ENCODE peak calls at places on chromosomes 16 and 17, in eight cellular contexts. One of them, this sample, is unnamed.

GRCh38 chr17:78397681-78398101 is 19.2 kb downstream of the PGS1 start:
- DNase-seq in AML-193: no peak
- DNase-seq in epithelial cell of esophagus: no peak
- DNase-seq in NCI-H1930: no peak
- DNase-seq in HFF-Myc: no peak
- DNase-seq in IMR-90: peak
- DNase-seq in HT1080: no peak
- DNase-seq in CD4-positive, CD25-positive, alpha-beta regulatory T cell: no peak
- DNase-seq in this sample: no peak

GRCh38 chr17:58335779-58336455 is 7.3 kb upstream of the TSPOAP1 start:
- DNase-seq in AML-193: peak
- DNase-seq in epithelial cell of esophagus: no peak
- DNase-seq in NCI-H1930: no peak
- DNase-seq in HFF-Myc: no peak
- DNase-seq in IMR-90: no peak
- DNase-seq in HT1080: peak
- DNase-seq in CD4-positive, CD25-positive, alpha-beta regulatory T cell: peak
- DNase-seq in this sample: no peak

GRCh38 chr17:5516060-5516792 is 29.9 kb downstream of the MIS12 start:
- DNase-seq in AML-193: no peak
- DNase-seq in epithelial cell of esophagus: peak
- DNase-seq in NCI-H1930: no peak
- DNase-seq in HFF-Myc: peak
- DNase-seq in IMR-90: peak
- DNase-seq in HT1080: peak
- DNase-seq in CD4-positive, CD25-positive, alpha-beta regulatory T cell: no peak
- DNase-seq in this sample: peak

GRCh38 chr16:89536371-89536770 is 24.1 kb upstream of the RPL13 start:
- DNase-seq in AML-193: no peak
- DNase-seq in epithelial cell of esophagus: no peak
- DNase-seq in NCI-H1930: no peak
- DNase-seq in HFF-Myc: no peak
- DNase-seq in IMR-90: no peak
- DNase-seq in HT1080: no peak
- DNase-seq in CD4-positive, CD25-positive, alpha-beta regulatory T cell: no peak
- DNase-seq in this sample: no peak

GRCh38 chr17:50043290-50044148 is 12.4 kb upstream of the ITGA3 start:
- DNase-seq in AML-193: no peak
- DNase-seq in epithelial cell of esophagus: peak
- DNase-seq in NCI-H1930: no peak
- DNase-seq in HFF-Myc: no peak
- DNase-seq in IMR-90: no peak
- DNase-seq in HT1080: no peak
- DNase-seq in CD4-positive, CD25-positive, alpha-beta regulatory T cell: no peak
- DNase-seq in this sample: peak

GRCh38 chr16:57394444-57394843 is 10.1 kb upstream of the CCL17 start:
- DNase-seq in AML-193: no peak
- DNase-seq in epithelial cell of esophagus: peak
- DNase-seq in NCI-H1930: no peak
- DNase-seq in HFF-Myc: no peak
- DNase-seq in IMR-90: no peak
- DNase-seq in HT1080: no peak
- DNase-seq in CD4-positive, CD25-positive, alpha-beta regulatory T cell: no peak
- DNase-seq in this sample: peak

GRCh38 chr17:27578718-27579085 is 52.3 kb upstream of the LGALS9 start:
- DNase-seq in AML-193: no peak
- DNase-seq in epithelial cell of esophagus: peak
- DNase-seq in NCI-H1930: no peak
- DNase-seq in HFF-Myc: no peak
- DNase-seq in IMR-90: peak
- DNase-seq in HT1080: no peak
- DNase-seq in CD4-positive, CD25-positive, alpha-beta regulatory T cell: no peak
- DNase-seq in this sample: no peak

GRCh38 chr16:3101018-3101840 is 2.1 kb upstream of the ZSCAN10 start:
- DNase-seq in AML-193: peak
- DNase-seq in epithelial cell of esophagus: peak
- DNase-seq in NCI-H1930: peak
- DNase-seq in HFF-Myc: no peak
- DNase-seq in IMR-90: no peak
- DNase-seq in HT1080: no peak
- DNase-seq in CD4-positive, CD25-positive, alpha-beta regulatory T cell: peak
- DNase-seq in this sample: peak

GRCh38 chr16:87628940-87629339 is 26.6 kb downstream of the JPH3 start:
- DNase-seq in AML-193: peak
- DNase-seq in epithelial cell of esophagus: peak
- DNase-seq in NCI-H1930: no peak
- DNase-seq in HFF-Myc: no peak
- DNase-seq in IMR-90: peak
- DNase-seq in HT1080: peak
- DNase-seq in CD4-positive, CD25-positive, alpha-beta regulatory T cell: no peak
- DNase-seq in this sample: peak

GRCh38 chr17:7380855-7381683 is at the start of gene TNK1:
- DNase-seq in AML-193: no peak
- DNase-seq in epithelial cell of esophagus: peak
- DNase-seq in NCI-H1930: no peak
- DNase-seq in HFF-Myc: no peak
- DNase-seq in IMR-90: no peak
- DNase-seq in HT1080: no peak
- DNase-seq in CD4-positive, CD25-positive, alpha-beta regulatory T cell: no peak
- DNase-seq in this sample: no peak

GRCh38 chr16:3283525-3284447 is 495 bp downstream of the ZNF263 start:
- DNase-seq in AML-193: no peak
- DNase-seq in epithelial cell of esophagus: peak
- DNase-seq in NCI-H1930: no peak
- DNase-seq in HFF-Myc: no peak
- DNase-seq in IMR-90: no peak
- DNase-seq in HT1080: no peak
- DNase-seq in CD4-positive, CD25-positive, alpha-beta regulatory T cell: no peak
- DNase-seq in this sample: peak

GRCh38 chr17:4721203-4722135 is 9.8 kb upstream of the MED11 start:
- DNase-seq in AML-193: no peak
- DNase-seq in epithelial cell of esophagus: peak
- DNase-seq in NCI-H1930: no peak
- DNase-seq in HFF-Myc: no peak
- DNase-seq in IMR-90: peak
- DNase-seq in HT1080: peak
- DNase-seq in CD4-positive, CD25-positive, alpha-beta regulatory T cell: no peak
- DNase-seq in this sample: peak

GRCh38 chr16:54407596-54407995 is 121.0 kb upstream of the IRX3 start:
- DNase-seq in AML-193: no peak
- DNase-seq in epithelial cell of esophagus: peak
- DNase-seq in NCI-H1930: no peak
- DNase-seq in HFF-Myc: peak
- DNase-seq in IMR-90: peak
- DNase-seq in HT1080: no peak
- DNase-seq in CD4-positive, CD25-positive, alpha-beta regulatory T cell: no peak
- DNase-seq in this sample: no peak

GRCh38 chr17:78852709-78853111 is 12.1 kb upstream of the USP36 start:
- DNase-seq in AML-193: no peak
- DNase-seq in epithelial cell of esophagus: no peak
- DNase-seq in NCI-H1930: no peak
- DNase-seq in HFF-Myc: no peak
- DNase-seq in IMR-90: peak
- DNase-seq in HT1080: no peak
- DNase-seq in CD4-positive, CD25-positive, alpha-beta regulatory T cell: no peak
- DNase-seq in this sample: no peak

GRCh38 chr17:52124561-52124960 is 34.0 kb downstream of the CA10 start:
- DNase-seq in AML-193: no peak
- DNase-seq in epithelial cell of esophagus: peak
- DNase-seq in NCI-H1930: no peak
- DNase-seq in HFF-Myc: no peak
- DNase-seq in IMR-90: no peak
- DNase-seq in HT1080: no peak
- DNase-seq in CD4-positive, CD25-positive, alpha-beta regulatory T cell: no peak
- DNase-seq in this sample: no peak